ENCODE peak calls at places on chromosomes 2 and 18, in nine cellular contexts. M, S, G, Z, O, H, N, P and Q are unnamed samples.

GRCh38 chr2:222410534-222410933 is 13.8 kb upstream of the SGPP2 start:
- DNase-seq in P (peak; percentile 8), N (no peak), G (no peak), S (peak; percentile 62), O (no peak), M (peak; percentile 39), H (no peak), Z (peak; percentile 67), Q (no peak)

GRCh38 chr18:66695281-66695680 is 91.4 kb upstream of the CDH19 start:
- DNase-seq in Z (no peak), P (no peak), H (no peak), O (no peak), S (no peak), N (no peak), G (no peak), M (no peak), Q (no peak)

GRCh38 chr2:35973737-35974132 is 381.8 kb upstream of the CRIM1 start:
- DNase-seq in S (no peak), N (no peak), Z (no peak), M (peak; percentile 12), O (no peak), G (no peak), P (peak; percentile 33), H (peak; percentile 67), Q (no peak)

GRCh38 chr2:218022131-218022850 is 19.5 kb upstream of the TNS1 start:
- DNase-seq in G (no peak), M (no peak), H (no peak), O (peak; percentile 11), P (no peak), Z (no peak), N (peak; percentile 39), S (peak; percentile 25), Q (no peak)

GRCh38 chr2:17911491-17912260 is 33.2 kb downstream of the KCNS3 start:
- DNase-seq in P (no peak), H (no peak), M (no peak), O (no peak), S (no peak), N (no peak), Z (no peak), G (no peak), Q (no peak)

GRCh38 chr2:201847483-201847882 is 41.1 kb downstream of the CDK15 start:
- DNase-seq in P (no peak), G (no peak), M (peak; percentile 27), O (no peak), H (no peak), S (no peak), N (no peak), Z (no peak), Q (no peak)

GRCh38 chr2:177784449-177784845 is 288.1 kb downstream of the PDE11A start:
- DNase-seq in P (peak; percentile 63), Z (no peak), N (no peak), O (no peak), H (peak; percentile 47), G (no peak), M (peak; percentile 91), S (no peak), Q (peak; percentile 77)

GRCh38 chr18:49479381-49480137 is 7.5 kb downstream of the C18orf32 start:
- DNase-seq in G (no peak), Z (no peak), H (peak; percentile 35), N (no peak), M (no peak), S (no peak), O (no peak), P (no peak), Q (no peak)

GRCh38 chr2:190575263-190575662 is 40.7 kb upstream of the NEMP2 start:
- DNase-seq in O (no peak), Z (no peak), S (no peak), N (no peak), G (no peak), H (no peak), M (no peak), P (no peak), Q (no peak)

GRCh38 chr2:45343618-45344017 is 267.4 kb downstream of the SRBD1 start:
- DNase-seq in M (no peak), G (no peak), S (peak; percentile 31), Z (no peak), H (no peak), N (no peak), P (no peak), O (no peak), Q (peak; percentile 20)

GRCh38 chr18:76443519-76444435 is 51.3 kb downstream of the ZNF516 start:
- DNase-seq in H (no peak), M (no peak), P (no peak), G (no peak), S (no peak), O (no peak), N (peak; percentile 64), Z (no peak), Q (no peak)

GRCh38 chr2:187924293-187924692 is 367.4 kb upstream of the GULP1 start:
- DNase-seq in G (no peak), N (no peak), O (no peak), H (no peak), M (no peak), S (no peak), Z (no peak), P (no peak), Q (no peak)

GRCh38 chr2:218722419-218722818 is 11.8 kb downstream of the TTLL4 start:
- DNase-seq in M (no peak), P (no peak), Z (no peak), N (no peak), G (no peak), S (no peak), H (no peak), O (no peak), Q (no peak)

GRCh38 chr18:62073461-62073860 is 113.4 kb downstream of the PIGN start:
- DNase-seq in P (no peak), Z (no peak), G (no peak), H (no peak), S (no peak), M (no peak), O (no peak), N (no peak), Q (no peak)

GRCh38 chr2:47654790-47655562 is 128.0 kb upstream of the MSH6 start:
- DNase-seq in N (no peak), Z (peak; percentile 43), O (no peak), P (peak; percentile 69), S (peak; percentile 23), G (no peak), M (no peak), H (no peak), Q (no peak)

GRCh38 chr2:204024503-204024902 is 87.9 kb downstream of the ICOS start:
- DNase-seq in Z (peak; percentile 37), O (no peak), S (peak; percentile 50), P (peak; percentile 68), N (no peak), G (peak; percentile 34), H (peak; percentile 40), M (peak; percentile 33), Q (peak; percentile 34)

GRCh38 chr2:200377774-200378336 is 71.4 kb downstream of the SPATS2L start:
- DNase-seq in S (no peak), Z (no peak), N (no peak), O (no peak), M (no peak), H (no peak), G (peak; percentile 57), P (peak; percentile 21), Q (peak; percentile 19)

GRCh38 chr18:68800075-68800474 is 2.2 kb downstream of the CCDC102B start:
- DNase-seq in O (no peak), S (peak; percentile 25), P (no peak), Z (peak; percentile 5), M (peak; percentile 23), N (no peak), G (no peak), H (no peak), Q (no peak)

GRCh38 chr18:45652703-45653490 is 37.6 kb downstream of the SLC14A2 start:
- DNase-seq in P (peak; percentile 42), Z (no peak), G (no peak), O (no peak), S (no peak), M (peak; percentile 62), H (peak; percentile 22), N (no peak), Q (no peak)

GRCh38 chr2:103179800-103180199 is 418.0 kb downstream of the TMEM182 start:
- DNase-seq in N (peak; percentile 82), O (no peak), Z (no peak), M (no peak), H (no peak), P (no peak), G (no peak), S (no peak), Q (no peak)

DNA sequence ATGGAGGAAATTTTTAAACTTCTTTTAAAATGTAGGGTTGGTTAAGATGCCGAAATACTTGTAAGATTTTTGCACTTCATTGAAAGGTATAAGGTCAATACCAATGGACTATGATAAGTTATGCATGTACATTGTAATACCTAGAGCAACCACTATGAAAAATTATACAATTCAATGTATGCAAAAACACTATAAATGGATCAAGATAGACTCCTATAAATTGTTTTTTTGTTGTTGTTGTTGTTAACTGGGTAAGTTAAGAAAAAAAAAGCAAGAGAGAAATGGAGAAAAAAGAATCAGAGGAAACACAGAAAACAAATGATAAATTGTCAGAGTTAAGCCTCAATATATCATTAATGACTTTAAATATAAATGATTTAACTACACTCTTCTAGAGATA is 421.2 kb downstream of the TMEM182 start:
- DNase-seq in S (no peak), M (no peak), O (no peak), N (no peak), P (no peak), Z (no peak), H (no peak), G (no peak), Q (no peak)
- TF ChIP-seq CTCF in S (no peak), M (no peak), O (no peak), N (no peak), P (peak; percentile 40), Z (no peak), H (peak; percentile 1), G (no peak), Q (no peak)

GRCh38 chr2:170409164-170409535 is 231.2 kb downstream of the MYO3B start:
- DNase-seq in Z (peak; percentile 87), O (peak; percentile 59), G (peak; percentile 80), S (peak; percentile 91), P (peak; percentile 80), M (peak; percentile 49), N (peak; percentile 84), H (peak; percentile 77), Q (peak; percentile 76)
- H3K4me3 ChIP-seq in Z (no peak overlapping the region), O (no peak overlapping the region), G (peak overlapping the region; percentile 13), S (no peak overlapping the region), P (peak overlapping the region; percentile 56), M (no peak overlapping the region), N (no peak overlapping the region), H (no peak overlapping the region), Q (peak overlapping the region; percentile 19)

DNA sequence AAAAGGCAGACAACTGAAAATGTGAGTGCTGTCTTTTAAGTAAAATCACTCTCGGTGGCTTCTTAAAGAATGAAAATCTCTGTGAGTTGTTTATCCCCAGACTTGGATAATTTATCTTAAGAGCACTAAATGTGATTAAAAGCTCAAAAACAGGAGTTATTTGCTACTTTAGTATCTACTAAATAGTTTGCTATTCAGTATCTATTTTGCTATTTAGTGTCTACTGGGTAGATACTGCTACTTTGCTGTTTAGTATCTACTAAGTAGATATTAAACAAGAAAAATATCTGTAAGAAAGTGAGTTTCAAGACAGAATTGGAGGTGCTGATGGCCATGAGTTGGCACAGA is 1.4 kb upstream of the KCNG3 start:
- DNase-seq in S (no peak), Z (no peak), H (no peak), O (no peak), P (no peak), G (no peak), N (no peak), M (no peak), Q (no peak)
- TF ChIP-seq CTCF in S (no peak), Z (no peak), H (no peak), O (no peak), P (no peak), G (no peak), N (no peak), M (no peak), Q (no peak)

GRCh38 chr2:69916151-69916550 is 1.2 kb downstream of the MXD1 start:
- DNase-seq in H (no peak), Z (no peak), O (no peak), G (no peak), M (no peak), P (peak; percentile 74), N (no peak), S (no peak), Q (no peak)
- H3K4me3 ChIP-seq in H (peak overlapping the region; percentile 77), Z (peak overlapping the region; percentile 91), O (peak overlapping the region; percentile 81), G (peak overlapping the region; percentile 90), M (peak overlapping the region; percentile 81), P (peak overlapping the region; percentile 92), N (peak overlapping the region; percentile 88), S (peak overlapping the region; percentile 86), Q (peak overlapping the region; percentile 88)